ENCODE peak calls at places on chromosome 12, in five cellular contexts. A is SK-N-SH, C is K562, X is HepG2, V is HCT116. G is an unnamed sample.

GRCh38 chr12:48165089-48166031 is 8.0 kb upstream of the ASB8 start:
- DNase-seq in A (peak; percentile 67), C (peak; percentile 60), X (peak; percentile 44), V (peak; percentile 57), G (peak; percentile 45)

GRCh38 chr12:44224399-44224798 is 388.5 kb downstream of the TMEM117 start:
- DNase-seq in A (no peak), C (no peak), X (no peak), V (no peak), G (no peak)

GRCh38 chr12:50787618-50788017 is 23.7 kb downstream of the ATF1 start:
- DNase-seq in A (no peak), C (no peak), X (no peak), V (no peak), G (no peak)

GRCh38 chr12:29286081-29286800 is 94.7 kb downstream of the ERGIC2 start:
- DNase-seq in A (peak; percentile 46), C (no peak), X (no peak), V (no peak), G (no peak)

GRCh38 chr12:52280796-52281560 is 6.5 kb downstream of the KRT86 start:
- DNase-seq in A (no peak), C (no peak), X (peak; percentile 47), V (peak; percentile 90), G (no peak)

GRCh38 chr12:131907379-131908081 is 13.1 kb downstream of the ULK1 start:
- DNase-seq in A (no peak), C (no peak), X (no peak), V (no peak), G (no peak)

GRCh38 chr12:95942106-95942531 is 295 bp downstream of the CCDC38 start:
- DNase-seq in A (no peak), C (no peak), X (peak; percentile 46), V (no peak), G (no peak)

GRCh38 chr12:42568952-42569916 is 20.3 kb downstream of the PRICKLE1 start:
- DNase-seq in A (no peak), C (no peak), X (peak; percentile 30), V (peak; percentile 49), G (peak; percentile 38)

DNA sequence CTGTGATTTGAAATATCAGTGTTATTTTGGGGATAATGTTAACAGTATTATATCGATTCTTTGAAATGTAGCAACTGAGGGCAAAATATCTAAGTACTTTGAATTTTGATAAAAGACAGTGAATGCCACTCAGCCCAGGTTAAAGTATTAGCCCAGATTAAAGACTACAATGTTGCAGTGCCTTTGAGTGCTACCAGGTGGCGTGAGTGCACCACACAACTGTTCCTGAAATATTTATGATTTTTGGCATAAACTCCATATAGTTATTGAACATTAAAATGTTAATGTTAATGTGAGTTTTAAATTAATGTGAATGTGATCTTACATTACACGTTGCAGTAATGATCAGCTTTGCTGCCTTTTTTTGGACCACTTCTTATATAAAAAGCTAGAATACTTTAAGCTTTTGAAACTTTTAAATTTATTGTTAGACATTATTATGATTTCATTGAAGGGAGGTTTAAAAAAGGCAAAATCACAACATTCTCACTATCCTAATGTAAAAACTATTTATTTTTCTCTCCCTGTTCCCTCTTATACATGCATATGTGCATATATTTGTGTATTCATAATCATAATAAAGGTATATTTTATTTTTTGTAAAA is 22.5 kb downstream of the MRPS35 start:
- DNase-seq in A (peak; percentile 55), C (peak; percentile 37), X (peak; percentile 10), V (no peak), G (no peak)
- TF ChIP-seq SIN3A in A (no peak), C (no peak), X (no peak), V (no peak), G (no peak)

DNA sequence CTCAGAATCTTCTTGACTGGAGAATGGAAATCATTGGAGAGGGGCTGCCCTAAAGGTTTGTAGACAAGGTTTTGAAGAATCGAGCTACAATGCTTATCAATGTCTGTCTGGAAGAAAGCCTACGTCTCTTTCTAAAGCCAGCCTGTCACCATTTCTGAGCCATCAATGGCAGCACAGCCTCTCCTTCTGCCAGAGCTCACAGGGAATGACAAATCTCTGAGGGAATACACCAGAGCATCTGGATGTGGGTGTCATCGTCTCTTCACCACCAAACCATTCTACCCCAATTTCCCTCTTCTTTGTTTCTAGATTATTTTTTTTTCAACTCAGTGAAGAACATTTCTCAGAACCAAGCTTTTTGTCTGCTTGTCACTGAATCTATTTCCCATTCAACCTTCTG is 349.7 kb downstream of the EMP1 start:
- DNase-seq in A (no peak), C (no peak), X (no peak), V (no peak), G (no peak)
- TF ChIP-seq ZBTB33 in A (no peak), C (no peak), X (no peak), V (no peak), G (no peak)

GRCh38 chr12:15830538-15830937 is 41.4 kb upstream of the EPS8 start:
- DNase-seq in A (no peak), C (no peak), X (no peak), V (no peak), G (no peak)
- TF ChIP-seq SIN3A in A (no peak), C (no peak), X (no peak), V (no peak), G (no peak)

DNA sequence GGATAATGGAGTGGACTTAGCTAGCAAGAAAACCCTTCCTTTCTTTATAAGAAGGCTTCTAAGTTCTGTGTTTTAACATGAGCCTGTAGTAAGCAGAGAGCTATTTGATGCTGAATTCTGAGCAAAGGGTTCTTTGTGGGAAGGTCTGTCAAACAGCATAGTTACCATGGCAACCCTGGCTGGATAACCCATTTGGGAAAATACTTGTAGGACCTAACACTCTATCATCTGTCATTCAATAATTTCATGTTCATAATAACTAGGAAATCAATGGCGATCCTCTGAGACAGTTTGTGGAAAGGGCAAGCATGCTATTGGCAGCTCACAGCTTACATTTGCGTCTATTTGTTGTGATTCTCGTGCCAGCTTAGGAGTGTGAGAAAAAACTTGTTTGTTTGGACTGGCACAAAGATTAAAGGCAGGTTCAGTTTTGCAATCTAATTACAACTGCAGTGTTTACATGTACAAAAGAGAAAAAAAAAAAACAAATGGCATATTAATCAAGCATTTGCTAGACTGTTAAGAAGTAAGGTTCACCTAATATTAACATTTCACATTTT is 219.2 kb downstream of the PDZRN4 start:
- DNase-seq in A (no peak), C (no peak), X (no peak), V (no peak), G (no peak)
- TF ChIP-seq ZBTB33 in A (no peak), C (no peak), X (no peak), V (no peak), G (no peak)

DNA sequence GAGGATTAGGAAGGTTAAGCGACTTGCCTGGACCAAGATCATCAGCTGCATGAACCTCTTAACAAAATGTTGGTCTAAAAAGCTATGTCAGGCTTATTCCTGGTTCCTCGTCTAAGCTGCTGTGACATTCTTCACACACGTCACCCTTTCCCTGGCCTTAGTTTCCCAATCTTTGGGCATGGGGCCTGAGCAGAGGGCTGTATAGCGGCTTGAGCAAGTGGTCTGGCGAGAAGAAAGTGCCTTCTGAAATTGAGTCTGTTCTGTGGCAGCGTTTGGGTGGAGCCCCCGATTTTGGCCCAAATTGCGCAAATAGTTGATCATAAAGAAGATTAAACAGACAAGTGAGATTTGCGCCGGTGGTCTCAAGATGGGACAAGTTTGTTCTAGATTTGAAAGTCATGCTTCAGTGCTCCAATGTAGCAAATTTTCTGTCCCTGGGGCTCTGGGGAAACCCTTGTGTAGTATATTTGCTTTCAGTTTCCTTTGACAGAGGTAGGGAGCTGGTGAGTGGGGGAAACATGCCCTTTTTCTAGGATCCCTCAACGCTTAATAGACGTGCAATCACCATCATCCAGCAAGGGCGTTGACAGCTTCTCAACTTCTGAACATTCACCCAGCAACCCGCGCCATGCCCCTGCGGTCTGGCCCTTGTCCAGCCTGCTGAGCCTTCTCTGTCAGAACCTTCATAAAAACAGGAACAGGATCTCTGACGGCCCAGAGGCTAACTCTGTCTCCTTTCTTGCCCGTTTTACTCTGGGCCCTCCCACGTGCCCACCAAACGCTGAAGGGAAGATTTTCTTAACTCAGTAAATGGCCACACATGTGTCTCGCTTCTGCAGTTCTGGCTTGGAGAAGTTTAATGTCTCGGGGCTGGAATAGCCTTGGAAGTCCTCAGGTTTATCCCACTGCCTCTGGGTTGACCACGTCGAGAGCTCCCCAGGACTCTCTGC is 58.4 kb upstream of the CCND2 start:
- DNase-seq in A (no peak), C (no peak), X (no peak), V (no peak), G (peak; percentile 89)
- TF ChIP-seq SIN3A in A (no peak), C (no peak), X (no peak), V (no peak), G (no peak)

DNA sequence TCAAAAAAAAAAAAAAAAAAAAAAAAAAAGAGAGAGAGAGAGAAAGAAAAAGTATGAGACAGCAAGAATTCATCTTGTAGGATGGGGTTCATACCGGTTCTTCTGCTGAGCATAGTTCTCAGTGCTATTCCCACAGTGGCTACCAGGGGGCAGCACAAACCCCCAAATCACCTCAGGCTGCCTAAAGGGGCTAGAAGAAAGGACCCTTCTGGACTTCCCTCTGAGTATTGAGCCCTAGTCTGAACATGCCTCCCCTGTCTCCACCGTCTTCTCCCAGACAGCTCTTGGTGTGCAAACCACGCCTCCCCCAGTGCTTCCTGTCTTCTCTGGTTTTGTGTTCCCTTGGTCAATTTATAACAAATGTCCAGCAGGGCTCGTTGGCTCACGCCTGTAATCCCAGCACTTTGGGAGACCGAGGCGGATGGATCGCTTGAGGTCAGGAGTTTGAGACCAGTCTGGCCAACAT is 31.3 kb upstream of the SMUG1 start:
- DNase-seq in A (peak; percentile 75), C (peak; percentile 75), X (peak; percentile 45), V (peak; percentile 56), G (no peak)
- TF ChIP-seq ZBTB33 in A (no peak), C (no peak), X (no peak), V (no peak), G (no peak)

DNA sequence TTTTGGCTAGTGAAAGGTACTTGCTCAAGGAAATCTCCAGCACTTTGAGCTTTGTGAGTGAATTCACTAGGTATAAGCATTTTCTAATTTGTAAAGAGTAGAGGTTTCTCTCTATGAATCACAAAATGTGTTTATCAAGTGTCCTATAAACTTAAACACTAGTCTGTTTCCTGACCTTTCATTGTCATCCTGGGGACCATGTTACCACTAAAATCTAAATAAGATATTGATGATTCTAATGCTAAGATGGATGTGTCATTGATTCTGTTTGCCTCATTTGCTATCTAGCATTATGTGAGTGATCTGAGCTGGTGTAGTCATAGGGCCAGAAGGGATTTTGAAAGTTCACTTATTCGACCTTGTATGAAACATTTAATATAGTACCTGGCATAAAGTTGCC is 80.4 kb upstream of the DNM1L start:
- DNase-seq in A (no peak), C (no peak), X (no peak), V (no peak), G (no peak)
- TF ChIP-seq SIN3A in A (no peak), C (no peak), X (no peak), V (no peak), G (no peak)

GRCh38 chr12:31510034-31510433 is 80.9 kb downstream of the DENND5B start:
- DNase-seq in A (no peak), C (no peak), X (no peak), V (no peak), G (no peak)
- TF ChIP-seq ZBTB33 in A (no peak), C (no peak), X (no peak), V (no peak), G (no peak)

GRCh38 chr12:79161249-79161934 is 296.8 kb downstream of the SYT1 start:
- DNase-seq in A (no peak), C (no peak), X (no peak), V (no peak), G (no peak)
- TF ChIP-seq SIN3A in A (no peak), C (no peak), X (no peak), V (no peak), G (no peak)

GRCh38 chr12:114692558-114693531 is 8.9 kb upstream of the TBX3 start:
- DNase-seq in A (peak; percentile 18), C (no peak), X (no peak), V (no peak), G (no peak)
- TF ChIP-seq ZBTB33 in A (no peak), C (no peak), X (no peak), V (no peak), G (no peak)

G was measured in GM12878.